ENCODE peak calls at places on chromosome 9, in seven cellular contexts. L is cardiac fibroblast, I is GM12865, A is AG10803, M is transverse colon, P is kidney, K is fibroblast of lung. G is an unnamed sample.

GRCh38 chr9:134807726-134808125 is 72.9 kb upstream of the FCN2 start:
- DNase-seq in I (no peak), P (no peak), A (peak), L (peak), M (no peak), K (peak), G (peak)

GRCh38 chr9:72315510-72316287 is 49.3 kb downstream of the ZFAND5 start:
- DNase-seq in P (peak), K (peak), I (no peak), A (peak), L (peak), M (peak), G (peak)

GRCh38 chr9:22625540-22625939 is 178.9 kb downstream of the DMRTA1 start:
- DNase-seq in L (no peak), A (no peak), P (no peak), K (no peak), I (no peak), M (no peak), G (no peak)

GRCh38 chr9:83583151-83584014 is 39.6 kb upstream of the IDNK start:
- DNase-seq in I (peak), M (peak), L (peak), K (peak), A (peak), P (no peak), G (peak)

GRCh38 chr9:102642651-102643050 is 352.5 kb upstream of the CYLC2 start:
- DNase-seq in M (no peak), A (no peak), P (no peak), I (no peak), K (no peak), L (no peak), G (no peak)

GRCh38 chr9:7976856-7977255 is 177.3 kb upstream of the DMAC1 start:
- DNase-seq in I (no peak), L (no peak), A (no peak), K (no peak), P (no peak), M (no peak), G (no peak)

GRCh38 chr9:72384710-72385475 is 19.9 kb upstream of the ZFAND5 start:
- DNase-seq in M (no peak), K (peak), P (no peak), A (no peak), L (peak), I (no peak), G (peak)

GRCh38 chr9:111094433-111095421 is 56.5 kb upstream of the LPAR1 start:
- DNase-seq in K (peak), A (peak), I (peak), P (no peak), L (peak), M (peak), G (peak)

GRCh38 chr9:131149678-131150033 is 24.3 kb downstream of the NUP214 start:
- DNase-seq in M (no peak), K (no peak), P (no peak), L (no peak), A (no peak), I (no peak), G (no peak)

GRCh38 chr9:38254756-38255155 is 137.7 kb upstream of the ALDH1B1 start:
- DNase-seq in M (no peak), P (no peak), K (no peak), L (no peak), I (no peak), A (no peak), G (no peak)

GRCh38 chr9:38724749-38725148 is 4.8 kb upstream of the FAM240B start:
- DNase-seq in M (no peak), P (no peak), I (no peak), L (no peak), A (no peak), K (no peak), G (no peak)

GRCh38 chr9:21357479-21358290 is 7.0 kb upstream of the IFNA6 start:
- DNase-seq in P (no peak), K (no peak), L (no peak), I (peak), M (no peak), A (peak), G (peak)
- H3K4me3 ChIP-seq in P (no peak), K (no peak), L (no peak), I (no peak), M (no peak), A (peak), G (no peak)

DNA sequence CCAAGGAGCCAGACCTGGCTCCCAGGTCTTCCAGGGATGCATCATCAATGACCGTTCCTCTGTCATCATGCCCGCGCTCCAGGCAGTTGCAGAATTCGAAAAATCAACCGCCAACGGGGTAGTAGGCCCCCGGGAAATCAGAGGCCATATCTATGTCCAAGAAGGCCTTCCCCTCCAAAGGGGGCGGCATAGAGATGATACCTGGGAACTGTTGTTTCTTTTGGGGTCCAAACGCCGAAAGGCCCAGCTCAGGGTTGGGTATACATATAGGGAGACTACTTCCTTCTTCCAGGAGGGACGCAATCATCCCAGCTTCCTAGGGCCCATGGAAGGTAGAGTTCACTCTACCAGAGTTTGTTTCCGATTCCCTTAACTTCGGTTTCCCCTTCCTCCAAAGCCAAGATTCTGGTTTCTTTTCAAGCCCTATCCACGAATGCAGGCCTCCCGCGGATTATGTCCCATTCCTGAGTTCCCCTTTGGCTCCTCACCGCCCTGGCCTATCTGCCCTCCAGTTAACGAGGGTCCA is 754 bp downstream of the DCAF12 start:
- DNase-seq in P (no peak), L (peak), M (peak), A (peak), I (peak), K (peak), G (peak)
- TF ChIP-seq CTCF in P (no peak), L (peak), M (no peak), A (no peak), I (no peak), K (no peak), G (peak)

GRCh38 chr9:126862461-126862830 is 2.0 kb downstream of the ZBTB34 start:
- DNase-seq in P (no peak), K (no peak), L (no peak), I (peak), M (peak), A (no peak), G (no peak)
- H3K4me3 ChIP-seq in P (peak), K (peak), L (peak), I (peak), M (peak), A (peak), G (no peak)

DNA sequence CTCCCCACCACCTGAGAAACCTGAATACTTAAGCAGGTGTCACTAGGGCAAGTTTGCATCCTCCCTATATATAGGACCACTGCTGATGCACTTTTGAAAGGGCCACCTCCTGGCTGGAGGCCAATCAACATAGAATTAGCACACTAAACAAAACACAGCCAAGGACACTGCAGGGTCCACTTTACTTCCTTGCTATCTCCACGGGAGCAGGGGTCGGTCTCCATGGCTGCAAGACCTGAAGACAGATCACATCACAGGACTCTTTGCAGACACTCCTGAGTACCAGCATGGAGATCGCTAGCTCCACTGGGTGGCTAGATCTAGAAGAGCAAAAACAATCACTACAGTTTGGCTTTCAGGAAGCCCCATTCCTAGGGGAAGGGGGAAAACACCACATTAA is 72.3 kb downstream of the C9orf153 start:
- DNase-seq in M (no peak), A (no peak), P (no peak), L (no peak), K (no peak), I (no peak), G (no peak)
- TF ChIP-seq CTCF in M (no peak), A (no peak), P (no peak), L (no peak), K (no peak), I (no peak), G (no peak)

GRCh38 chr9:14962193-14962899 is 52.1 kb upstream of the FREM1 start:
- DNase-seq in I (no peak), M (no peak), L (peak), A (no peak), K (no peak), P (no peak), G (no peak)
- H3K4me3 ChIP-seq in I (no peak), M (no peak), L (no peak), A (no peak), K (no peak), P (no peak), G (no peak)

DNA sequence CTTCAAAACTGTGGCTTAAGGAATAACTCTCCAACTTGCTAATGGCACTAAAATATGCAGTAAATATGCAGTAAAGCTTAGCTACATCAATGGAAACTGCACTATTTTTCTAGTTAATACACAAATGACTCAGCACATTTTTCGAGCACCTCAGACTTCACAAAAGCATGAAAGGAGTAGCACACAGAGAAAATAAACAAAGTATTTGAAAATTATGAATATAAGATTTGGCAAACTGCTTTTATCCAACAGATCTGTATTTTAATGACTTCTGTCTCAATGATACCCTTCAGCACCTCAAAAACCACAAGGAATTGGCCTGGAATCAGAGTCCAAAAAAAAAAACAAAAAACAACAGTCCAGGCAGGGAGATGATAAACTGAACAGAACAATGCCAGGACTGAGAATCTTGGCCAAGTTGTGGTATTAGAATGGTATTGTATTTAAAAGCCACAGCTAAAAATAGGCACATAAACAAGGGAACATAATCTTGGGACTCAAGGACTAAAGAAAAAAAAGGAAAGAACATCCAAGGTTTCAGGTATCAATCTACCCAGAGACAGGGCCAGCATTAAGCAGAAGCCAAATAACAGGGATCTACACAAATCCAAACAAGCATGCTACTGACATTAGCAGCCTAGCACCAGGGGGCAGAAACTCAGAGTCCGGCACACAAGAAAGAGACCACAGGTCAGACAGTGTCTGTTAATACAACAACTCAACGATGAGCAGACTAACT is 21.4 kb downstream of the TMEM245 start:
- DNase-seq in I (peak), L (peak), M (no peak), P (no peak), K (peak), A (peak), G (peak)
- TF ChIP-seq CTCF in I (no peak), L (peak), M (no peak), P (peak), K (peak), A (peak), G (peak)

DNA sequence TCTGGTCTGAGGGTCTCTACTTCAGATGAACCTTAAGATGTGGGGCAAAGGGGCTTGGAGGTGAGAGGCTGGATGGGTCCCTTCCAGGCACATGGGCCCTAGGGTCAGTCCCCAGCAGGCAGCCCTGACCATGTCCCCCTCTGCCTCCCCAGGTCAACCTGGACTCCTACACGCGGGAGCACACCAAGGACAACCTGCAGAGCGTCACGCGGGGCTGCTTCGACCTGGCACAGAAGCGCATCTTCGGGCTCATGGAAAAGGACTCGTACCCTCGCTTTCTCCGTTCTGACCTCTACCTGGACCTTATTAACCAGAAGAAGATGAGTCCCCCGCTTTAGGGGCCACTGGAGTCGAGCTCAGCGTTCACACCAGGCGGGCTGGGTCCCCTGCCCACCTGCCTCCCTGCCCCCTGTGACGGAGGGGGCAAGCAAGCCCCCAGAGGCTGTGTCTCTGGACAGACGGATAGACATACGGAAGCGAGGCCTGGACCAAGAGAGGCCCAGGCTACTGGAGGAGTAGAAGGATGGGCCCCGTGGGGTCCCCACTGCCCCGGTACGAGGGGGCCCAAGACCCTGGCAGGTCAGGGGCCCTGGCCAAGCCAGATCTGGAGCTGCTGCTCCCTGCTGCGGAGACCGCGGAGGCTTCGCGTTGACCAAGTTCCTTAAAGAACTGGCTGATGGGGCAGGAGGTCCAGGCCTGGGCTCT is 133.2 kb downstream of the RGS3 start:
- DNase-seq in I (no peak), P (peak), K (no peak), M (no peak), A (no peak), L (no peak), G (no peak)
- H3K4me3 ChIP-seq in I (no peak), P (peak), K (no peak), M (no peak), A (peak), L (peak), G (peak)

DNA sequence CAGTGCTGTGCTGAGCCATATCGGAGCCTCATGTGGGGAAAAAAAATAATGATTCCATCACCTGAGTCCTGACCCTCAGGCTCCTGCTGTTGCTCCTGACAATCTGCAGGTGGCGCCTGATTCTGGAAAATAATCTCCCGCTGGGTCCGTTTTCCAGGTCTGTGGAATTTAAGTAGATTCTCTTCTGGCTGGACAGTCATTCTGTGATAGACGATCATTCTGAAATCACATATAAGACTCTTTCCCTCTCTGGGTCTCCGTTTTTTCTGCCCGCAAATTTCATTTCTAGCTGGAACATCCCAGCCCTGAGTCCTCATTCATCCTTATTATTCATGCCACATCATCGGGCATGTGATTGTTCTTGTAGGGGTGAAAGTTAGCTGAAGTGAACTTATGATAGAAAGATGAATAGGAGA is 22.1 kb upstream of the STXBP1 start:
- DNase-seq in L (peak), K (peak), M (peak), P (peak), A (peak), I (peak), G (peak)
- TF ChIP-seq CTCF in L (peak), K (peak), M (peak), P (peak), A (peak), I (peak), G (peak)